ENCODE peak calls at places on chromosomes 16 and 17, in four cellular contexts. One of them, this sample, is unnamed.

GRCh38 chr16:89397331-89397861 is 93.0 kb downstream of the ANKRD11 start:
- DNase-seq in brain microvascular endothelial cell: no peak
- DNase-seq in astrocyte: no peak
- DNase-seq in ascending aorta: no peak
- DNase-seq in this sample: no peak

GRCh38 chr16:70730016-70730415 is 44.2 kb upstream of the MTSS2 start:
- DNase-seq in brain microvascular endothelial cell: no peak
- DNase-seq in astrocyte: no peak
- DNase-seq in ascending aorta: no peak
- DNase-seq in this sample: no peak

GRCh38 chr17:77892031-77892430 is 66.5 kb upstream of the TNRC6C start:
- DNase-seq in brain microvascular endothelial cell: no peak
- DNase-seq in astrocyte: no peak
- DNase-seq in ascending aorta: no peak
- DNase-seq in this sample: no peak

GRCh38 chr17:17141860-17142552 is 64.1 kb downstream of the PLD6 start:
- DNase-seq in brain microvascular endothelial cell: peak; percentile 43
- DNase-seq in astrocyte: no peak
- DNase-seq in ascending aorta: no peak
- DNase-seq in this sample: no peak

GRCh38 chr16:84806256-84806889 is 13.4 kb upstream of the CRISPLD2 start:
- DNase-seq in brain microvascular endothelial cell: peak; percentile 96
- DNase-seq in astrocyte: peak; percentile 92
- DNase-seq in ascending aorta: peak; percentile 83
- DNase-seq in this sample: peak; percentile 78

GRCh38 chr17:55264640-55265298 is at the start of gene HLF:
- DNase-seq in brain microvascular endothelial cell: no peak
- DNase-seq in astrocyte: peak; percentile 35
- DNase-seq in ascending aorta: peak; percentile 86
- DNase-seq in this sample: peak; percentile 79

GRCh38 chr17:41551370-41551769 is 20.5 kb downstream of the KRT9 start:
- DNase-seq in brain microvascular endothelial cell: no peak
- DNase-seq in astrocyte: peak; percentile 52
- DNase-seq in ascending aorta: no peak
- DNase-seq in this sample: no peak

GRCh38 chr17:8623591-8623990 is 6.9 kb downstream of the MYH10 start:
- DNase-seq in brain microvascular endothelial cell: peak; percentile 54
- DNase-seq in astrocyte: peak; percentile 81
- DNase-seq in ascending aorta: no peak
- DNase-seq in this sample: no peak

GRCh38 chr16:64343061-64343819 is 778.6 kb downstream of the CDH11 start:
- DNase-seq in brain microvascular endothelial cell: no peak
- DNase-seq in astrocyte: no peak
- DNase-seq in ascending aorta: no peak
- DNase-seq in this sample: no peak

GRCh38 chr17:32636593-32637218 is 149.9 kb downstream of the CDK5R1 start:
- DNase-seq in brain microvascular endothelial cell: no peak
- DNase-seq in astrocyte: no peak
- DNase-seq in ascending aorta: no peak
- DNase-seq in this sample: no peak

GRCh38 chr17:47279062-47279801 is 25.6 kb downstream of the ITGB3 start:
- DNase-seq in brain microvascular endothelial cell: peak; percentile 95
- DNase-seq in astrocyte: peak; percentile 99
- DNase-seq in ascending aorta: peak; percentile 96
- DNase-seq in this sample: peak; percentile 30
- TF ChIP-seq CTCF in brain microvascular endothelial cell: peak; percentile 14
- TF ChIP-seq CTCF in astrocyte: no peak
- TF ChIP-seq CTCF in ascending aorta: no peak
- TF ChIP-seq CTCF in this sample: no peak

GRCh38 chr16:73210686-73211085 is 162.8 kb upstream of the ZFHX3 start:
- DNase-seq in brain microvascular endothelial cell: no peak
- DNase-seq in astrocyte: no peak
- DNase-seq in ascending aorta: no peak
- DNase-seq in this sample: no peak
- H3K27ac ChIP-seq in brain microvascular endothelial cell: no peak overlapping the region
- H3K27ac ChIP-seq in astrocyte: no peak overlapping the region
- H3K27ac ChIP-seq in ascending aorta: no peak overlapping the region
- H3K27ac ChIP-seq in this sample: no peak overlapping the region

GRCh38 chr16:62909597-62909996 is 873.4 kb upstream of the CDH8 start:
- DNase-seq in brain microvascular endothelial cell: no peak
- DNase-seq in astrocyte: no peak
- DNase-seq in ascending aorta: no peak
- DNase-seq in this sample: no peak
- TF ChIP-seq CTCF in brain microvascular endothelial cell: no peak
- TF ChIP-seq CTCF in astrocyte: no peak
- TF ChIP-seq CTCF in ascending aorta: no peak
- TF ChIP-seq CTCF in this sample: no peak

GRCh38 chr16:27450836-27451341 is 48.9 kb downstream of the IL21R start:
- DNase-seq in brain microvascular endothelial cell: peak; percentile 28
- DNase-seq in astrocyte: no peak
- DNase-seq in ascending aorta: no peak
- DNase-seq in this sample: no peak
- H3K27ac ChIP-seq in brain microvascular endothelial cell: no peak overlapping the region
- H3K27ac ChIP-seq in astrocyte: no peak overlapping the region
- H3K27ac ChIP-seq in ascending aorta: no peak overlapping the region
- H3K27ac ChIP-seq in this sample: no peak overlapping the region

DNA sequence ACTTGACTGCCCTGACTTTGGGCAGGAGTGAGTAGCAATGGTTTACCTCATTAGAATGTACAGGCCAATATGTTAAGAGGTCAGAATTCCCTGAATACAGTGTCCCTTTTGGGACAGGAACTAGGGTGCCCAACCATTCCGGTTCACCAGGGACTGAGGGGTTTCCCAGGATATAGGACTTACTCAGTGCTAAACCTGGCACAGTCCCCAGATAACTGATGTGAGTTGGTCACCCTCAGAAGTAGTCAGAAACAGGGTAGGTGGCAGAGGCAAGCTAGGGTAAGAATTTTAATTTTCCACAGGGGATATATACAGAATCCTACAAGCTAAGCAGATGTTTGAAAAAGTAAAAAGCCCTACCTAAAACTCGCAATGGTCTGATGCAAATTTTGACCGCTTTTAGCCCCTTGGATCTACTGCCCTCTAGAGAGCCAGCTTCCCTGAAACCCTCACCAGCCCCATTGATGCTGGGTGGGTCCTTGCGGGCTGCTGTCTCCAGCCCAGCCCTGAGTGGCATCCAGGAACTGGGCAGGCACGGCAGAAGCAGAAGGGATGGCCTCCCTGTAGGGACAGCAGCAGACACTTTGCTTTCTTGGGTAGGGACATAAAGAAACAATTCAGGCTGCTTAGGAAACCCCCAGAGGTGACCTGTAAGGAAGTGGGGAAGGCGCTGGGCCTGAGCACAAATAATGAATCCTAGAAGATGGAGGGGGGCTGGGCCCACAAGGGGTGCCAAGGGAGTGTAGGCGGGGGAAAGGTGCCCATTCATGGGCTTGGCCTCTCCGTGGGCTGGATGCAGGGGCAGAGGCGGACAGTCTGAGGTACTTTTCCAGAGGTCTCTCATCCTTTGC is 434.8 kb downstream of the SLC39A11 start:
- DNase-seq in brain microvascular endothelial cell: no peak
- DNase-seq in astrocyte: peak; percentile 14
- DNase-seq in ascending aorta: no peak
- DNase-seq in this sample: no peak
- TF ChIP-seq CTCF in brain microvascular endothelial cell: peak; percentile 51
- TF ChIP-seq CTCF in astrocyte: no peak
- TF ChIP-seq CTCF in ascending aorta: no peak
- TF ChIP-seq CTCF in this sample: no peak

GRCh38 chr16:79795556-79795955 is 195.0 kb upstream of the MAF start:
- DNase-seq in brain microvascular endothelial cell: no peak
- DNase-seq in astrocyte: no peak
- DNase-seq in ascending aorta: no peak
- DNase-seq in this sample: no peak
- H3K27ac ChIP-seq in brain microvascular endothelial cell: no peak overlapping the region
- H3K27ac ChIP-seq in astrocyte: no peak overlapping the region
- H3K27ac ChIP-seq in ascending aorta: no peak overlapping the region
- H3K27ac ChIP-seq in this sample: no peak overlapping the region

GRCh38 chr17:81401727-81402529 is 6.7 kb downstream of the BAHCC1 start:
- DNase-seq in brain microvascular endothelial cell: no peak
- DNase-seq in astrocyte: no peak
- DNase-seq in ascending aorta: no peak
- DNase-seq in this sample: no peak
- TF ChIP-seq CTCF in brain microvascular endothelial cell: peak; percentile 65
- TF ChIP-seq CTCF in astrocyte: peak; percentile 14
- TF ChIP-seq CTCF in ascending aorta: peak; percentile 37
- TF ChIP-seq CTCF in this sample: peak; percentile 38

DNA sequence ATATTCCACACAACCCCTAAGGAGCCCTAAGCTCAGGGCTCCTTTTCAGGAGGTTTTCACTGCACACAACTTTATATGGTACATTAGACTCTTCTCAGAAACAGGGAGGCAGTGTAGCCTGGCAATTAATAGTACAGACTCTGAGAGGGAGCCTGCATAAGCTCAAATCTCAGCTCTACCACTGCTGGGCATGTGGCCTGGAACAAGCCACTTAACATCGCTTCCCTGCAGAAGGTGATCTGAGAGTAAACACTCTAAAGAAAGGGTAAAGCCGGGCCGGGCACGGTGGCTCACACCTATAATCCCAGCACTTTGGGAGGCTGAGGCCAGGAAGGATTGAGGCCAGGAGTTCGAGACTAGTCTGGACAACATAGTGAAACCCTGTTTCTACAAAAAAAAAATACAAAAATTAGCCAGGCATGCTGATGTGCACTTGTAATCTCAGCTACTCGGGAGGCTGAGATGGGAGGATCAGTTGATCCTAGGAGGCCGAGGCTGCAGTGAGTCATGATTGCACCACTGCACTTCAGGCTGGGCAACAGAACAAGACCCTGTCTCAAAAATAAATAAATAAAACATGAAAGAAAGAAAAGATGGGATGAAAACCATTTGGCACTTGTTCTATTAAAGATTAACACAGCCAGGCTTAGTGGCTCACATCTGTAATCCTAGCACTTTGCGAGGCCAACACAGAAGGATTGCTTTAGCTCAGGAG is 70.7 kb upstream of the DNAJA2 start:
- DNase-seq in brain microvascular endothelial cell: no peak
- DNase-seq in astrocyte: no peak
- DNase-seq in ascending aorta: no peak
- DNase-seq in this sample: no peak
- H3K27ac ChIP-seq in brain microvascular endothelial cell: no peak overlapping the region
- H3K27ac ChIP-seq in astrocyte: no peak overlapping the region
- H3K27ac ChIP-seq in ascending aorta: no peak overlapping the region
- H3K27ac ChIP-seq in this sample: no peak overlapping the region

This sample was measured in RWPE1.